ENCODE peak calls at places on chromosomes 7 and 10, in seven cellular contexts. P is GM12878, K is GM12892, J is HepG2, Z is SK-N-SH, R is K562, B is H1. M is an unnamed sample.

GRCh38 chr7:117138943-117139690 is 183.7 kb downstream of the WNT2 start:
- DNase-seq in P (no peak), K (no peak), J (no peak), Z (no peak), R (no peak), B (no peak), M (no peak)

GRCh38 chr7:142231716-142232115 is 26.1 kb downstream of the PRSS58 start:
- DNase-seq in P (no peak), K (no peak), J (peak), Z (peak), R (peak), B (peak), M (no peak)

GRCh38 chr10:102644066-102644645 is at the start of gene TRIM8:
- DNase-seq in P (no peak), K (no peak), J (peak), Z (peak), R (peak), B (no peak), M (no peak)

GRCh38 chr7:99693427-99694200 is 13.8 kb upstream of the CYP3A5 start:
- DNase-seq in P (no peak), K (no peak), J (peak), Z (no peak), R (peak), B (no peak), M (no peak)

GRCh38 chr10:74292871-74293427 is 141.9 kb downstream of the ADK start:
- DNase-seq in P (no peak), K (no peak), J (no peak), Z (no peak), R (no peak), B (no peak), M (no peak)

GRCh38 chr7:81111781-81112540 is 193.1 kb upstream of the SEMA3C start:
- DNase-seq in P (no peak), K (no peak), J (no peak), Z (peak), R (no peak), B (no peak), M (no peak)

GRCh38 chr10:80199828-80200227 is 5.5 kb downstream of the ANXA11 start:
- DNase-seq in P (no peak), K (no peak), J (no peak), Z (no peak), R (no peak), B (no peak), M (no peak)

GRCh38 chr10:102463983-102464382 is 12.6 kb upstream of the C10orf95 start:
- DNase-seq in P (no peak), K (no peak), J (no peak), Z (no peak), R (no peak), B (no peak), M (no peak)

GRCh38 chr10:107576746-107577145 is 412.2 kb upstream of the SORCS1 start:
- DNase-seq in P (no peak), K (no peak), J (no peak), Z (no peak), R (no peak), B (no peak), M (no peak)

GRCh38 chr10:18607979-18608378 is 43.4 kb downstream of the NSUN6 start:
- DNase-seq in P (no peak), K (no peak), J (no peak), Z (peak), R (no peak), B (no peak), M (no peak)

GRCh38 chr7:29457565-29457971 is 106.1 kb upstream of the PRR15 start:
- DNase-seq in P (no peak), K (no peak), J (no peak), Z (no peak), R (no peak), B (no peak), M (no peak)

GRCh38 chr7:48004023-48004422 is 24.6 kb upstream of the HUS1 start:
- DNase-seq in P (no peak), K (no peak), J (no peak), Z (no peak), R (no peak), B (no peak), M (no peak)

GRCh38 chr7:1872191-1873069 is 202.4 kb downstream of the ELFN1 start:
- DNase-seq in P (no peak), K (no peak), J (peak), Z (no peak), R (no peak), B (no peak), M (no peak)

GRCh38 chr7:43856996-43857395 is 12.3 kb downstream of the MRPS24 start:
- DNase-seq in P (no peak), K (no peak), J (no peak), Z (no peak), R (no peak), B (no peak), M (no peak)

GRCh38 chr7:92159-92767 is 100.1 kb upstream of the FAM20C start:
- DNase-seq in P (no peak), K (no peak), J (no peak), Z (peak), R (no peak), B (no peak), M (no peak)

DNA sequence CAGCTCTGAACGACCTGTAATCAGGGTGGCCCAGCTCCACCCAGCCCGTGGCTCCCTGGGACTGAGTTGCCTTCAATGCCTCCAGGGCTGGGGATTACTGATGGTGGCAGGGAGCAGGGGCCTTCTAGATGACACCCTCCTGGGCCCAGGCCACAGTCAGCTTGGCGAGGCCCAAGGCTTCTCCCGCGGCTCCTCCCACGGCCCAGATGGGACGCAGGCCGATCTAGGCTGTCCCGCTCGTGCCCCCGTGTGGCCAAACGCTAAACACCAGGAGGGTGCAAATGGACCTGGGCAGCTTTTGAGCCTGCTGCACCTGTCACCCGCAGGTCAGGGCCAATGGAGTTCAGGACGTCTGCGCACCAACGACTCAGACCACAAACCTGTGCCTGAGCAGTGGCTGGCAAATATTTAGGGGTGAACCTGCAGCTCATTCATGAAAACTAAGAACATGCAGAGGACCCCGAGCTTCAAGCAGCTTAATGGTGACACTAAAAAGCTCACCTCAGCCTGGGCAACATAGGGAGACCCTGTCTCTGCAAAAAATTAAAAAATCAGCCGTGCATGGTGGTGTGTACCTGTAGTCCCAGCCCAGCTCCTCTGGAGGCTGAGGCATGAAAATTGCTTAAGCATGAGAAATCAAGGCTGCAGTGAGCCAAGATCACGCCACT is 43.2 kb downstream of the ASB13 start:
- DNase-seq in P (peak), K (peak), J (peak), Z (peak), R (peak), B (peak), M (peak)
- TF ChIP-seq POLR2AphosphoS5 in P (no peak), K (no peak), J (no peak), Z (no peak), R (no peak), B (no peak), M (no peak)

DNA sequence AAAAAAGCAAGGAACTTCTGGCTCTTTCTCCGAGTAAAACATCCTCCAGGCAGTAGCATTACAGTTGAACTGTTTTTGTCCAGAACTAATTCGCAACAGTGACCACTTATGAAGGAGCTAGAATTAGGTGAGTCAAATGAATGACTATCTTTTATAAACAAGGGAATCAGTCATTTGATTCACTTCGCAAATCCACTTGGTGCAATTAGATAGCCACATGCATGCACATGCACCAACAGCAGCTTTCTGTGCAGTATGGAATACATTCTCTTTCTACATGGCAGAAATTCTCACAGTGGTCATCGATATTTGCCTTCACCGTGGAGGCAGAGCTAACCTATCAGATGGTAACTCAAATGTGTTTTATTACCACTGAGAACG is 118.8 kb downstream of the CDK6 start:
- DNase-seq in P (no peak), K (no peak), J (no peak), Z (no peak), R (no peak), B (no peak), M (no peak)
- TF ChIP-seq TAF1 in P (no peak), K (no peak), J (no peak), Z (no peak), R (no peak), B (no peak), M (no peak)

GRCh38 chr7:74311305-74311744 is 22.1 kb downstream of the CLIP2 start:
- DNase-seq in P (no peak), K (no peak), J (no peak), Z (no peak), R (no peak), B (no peak), M (no peak)
- TF ChIP-seq POLR2AphosphoS5 in P (no peak), K (no peak), J (no peak), Z (no peak), R (no peak), B (no peak), M (no peak)

DNA sequence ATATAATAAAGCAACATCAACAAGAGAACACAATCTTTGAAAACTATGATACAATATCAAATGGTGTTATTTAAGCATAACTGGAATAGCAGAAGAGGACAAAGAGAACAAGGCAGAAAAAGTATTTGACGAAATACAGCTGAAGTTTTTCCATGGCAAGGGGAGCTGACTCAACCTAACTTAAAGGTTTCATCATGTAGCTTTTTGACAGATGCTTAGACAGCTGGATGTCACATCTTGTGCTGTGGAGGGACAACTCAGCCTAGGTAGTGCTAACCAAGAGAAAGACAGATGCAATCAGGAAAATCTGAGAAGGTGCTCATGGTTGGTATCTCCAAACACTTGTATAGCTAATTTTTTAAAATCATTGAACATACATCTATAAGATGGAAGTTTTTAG is 208.2 kb downstream of the TFEC start:
- DNase-seq in P (no peak), K (no peak), J (no peak), Z (no peak), R (no peak), B (no peak), M (no peak)
- TF ChIP-seq TAF1 in P (no peak), K (no peak), J (no peak), Z (no peak), R (no peak), B (no peak), M (no peak)

GRCh38 chr7:128989961-128990360 is 52.2 kb downstream of the IRF5 start:
- DNase-seq in P (no peak), K (no peak), J (no peak), Z (no peak), R (no peak), B (no peak), M (no peak)

GRCh38 chr7:128988372-128988771 is 50.6 kb downstream of the IRF5 start:
- DNase-seq in P (no peak), K (no peak), J (no peak), Z (no peak), R (no peak), B (no peak), M (no peak)

GRCh38 chr7:128997161-128997560 is 57.8 kb downstream of the TNPO3 start:
- DNase-seq in P (no peak), K (no peak), J (no peak), Z (no peak), R (no peak), B (no peak), M (no peak)

DNA sequence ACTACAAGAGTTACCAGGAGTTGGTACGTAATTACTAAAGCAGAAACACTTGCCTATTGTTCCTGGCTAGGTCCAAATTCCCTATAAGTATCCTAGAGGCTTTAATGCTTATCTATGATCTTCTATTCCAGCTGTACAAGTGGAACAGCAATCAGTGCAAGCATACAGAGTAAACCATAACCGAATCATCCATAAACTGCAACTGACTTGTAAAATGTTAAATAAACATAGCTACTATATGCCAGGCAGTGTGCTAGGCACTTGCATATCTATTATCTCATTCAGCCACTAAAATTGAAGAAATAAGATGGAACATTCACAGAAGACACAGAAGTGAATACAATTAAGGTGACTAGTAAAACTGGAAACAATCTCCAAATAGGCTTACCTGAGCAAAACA is 55.7 kb downstream of the IRF5 start:
- DNase-seq in P (no peak), K (no peak), J (no peak), Z (peak), R (no peak), B (no peak), M (no peak)
- TF ChIP-seq POLR2AphosphoS5 in P (no peak), K (no peak), J (no peak), Z (no peak), R (no peak), B (no peak), M (no peak)

GRCh38 chr7:31882187-31882586 is 188.0 kb downstream of the PDE1C start:
- DNase-seq in P (no peak), K (no peak), J (no peak), Z (no peak), R (no peak), B (peak), M (no peak)
- TF ChIP-seq TAF1 in P (no peak), K (no peak), J (no peak), Z (no peak), R (no peak), B (no peak), M (no peak)

GRCh38 chr10:71502851-71503250 is 106.1 kb downstream of the CDH23 start:
- DNase-seq in P (no peak), K (no peak), J (no peak), Z (no peak), R (no peak), B (no peak), M (no peak)
- TF ChIP-seq POLR2AphosphoS5 in P (no peak), K (no peak), J (no peak), Z (no peak), R (no peak), B (no peak), M (no peak)

GRCh38 chr10:72107325-72108003 is 19.1 kb upstream of the SPOCK2 start:
- DNase-seq in P (no peak), K (no peak), J (no peak), Z (no peak), R (no peak), B (no peak), M (no peak)
- TF ChIP-seq TAF1 in P (no peak), K (no peak), J (no peak), Z (no peak), R (no peak), B (no peak), M (no peak)

GRCh38 chr7:28263622-28264266 is 83.1 kb upstream of the JAZF1 start:
- DNase-seq in P (no peak), K (no peak), J (peak), Z (no peak), R (no peak), B (no peak), M (no peak)
- TF ChIP-seq POLR2AphosphoS5 in P (no peak), K (no peak), J (no peak), Z (no peak), R (no peak), B (no peak), M (no peak)